ENCODE peak calls at places on chromosome 9, in ten cellular contexts. Q is psoas muscle; F is mucosa of descending colon; D is PC-3; V is AG09319; W is fibroblast of the aortic adventitia; S is AG10803; T is WTC11; R is foreskin keratinocyte; N is CD8-positive, alpha-beta T cell. C is an unnamed sample.

GRCh38 chr9:124280176-124280691 is 22.5 kb downstream of the NEK6 start:
- DNase-seq in Q (no peak), D (peak; percentile 25), F (no peak), W (peak; percentile 91), T (no peak), N (no peak), R (peak; percentile 75), V (no peak), S (peak; percentile 85), C (no peak)

GRCh38 chr9:134299883-134300282 is 26.4 kb upstream of the RXRA start:
- DNase-seq in S (no peak), Q (no peak), R (no peak), F (peak; percentile 4), W (no peak), T (no peak), V (no peak), N (no peak), D (no peak), C (no peak)

GRCh38 chr9:89902450-89902849 is 297.6 kb downstream of the GADD45G start:
- DNase-seq in F (no peak), R (no peak), V (no peak), Q (no peak), D (no peak), S (peak; percentile 86), T (no peak), W (peak; percentile 22), N (no peak), C (no peak)

GRCh38 chr9:125910286-125910685 is 163.1 kb downstream of the PBX3 start:
- DNase-seq in Q (no peak), R (no peak), W (no peak), F (no peak), V (no peak), S (no peak), D (no peak), N (no peak), T (no peak), C (no peak)

GRCh38 chr9:123609844-123610243 is 253.8 kb downstream of the CRB2 start:
- DNase-seq in S (peak; percentile 11), N (no peak), T (no peak), F (no peak), Q (no peak), R (no peak), V (no peak), D (no peak), W (no peak), C (no peak)

GRCh38 chr9:108584860-108585259 is 270.9 kb downstream of the ACTL7B start:
- DNase-seq in D (no peak), S (no peak), Q (no peak), N (no peak), R (no peak), T (no peak), F (no peak), W (no peak), V (no peak), C (no peak)

GRCh38 chr9:136606687-136607333 is 55.9 kb upstream of the EGFL7 start:
- DNase-seq in R (no peak), V (no peak), W (no peak), F (peak; percentile 85), D (no peak), Q (no peak), T (no peak), N (no peak), S (no peak), C (no peak)

GRCh38 chr9:106307670-106308069 is 555.3 kb upstream of the ZNF462 start:
- DNase-seq in N (no peak), V (no peak), S (no peak), F (no peak), D (peak; percentile 57), T (no peak), W (no peak), R (no peak), Q (no peak), C (no peak)

GRCh38 chr9:134887686-134888602 is 7.3 kb downstream of the FCN2 start:
- DNase-seq in R (no peak), T (peak; percentile 5), W (no peak), S (no peak), N (no peak), V (no peak), Q (no peak), D (no peak), F (no peak), C (no peak)

GRCh38 chr9:928363-929042 is 48.0 kb upstream of the DMRT3 start:
- DNase-seq in R (no peak), T (peak; percentile 53), D (peak; percentile 47), N (no peak), Q (no peak), F (no peak), V (no peak), S (no peak), W (no peak), C (peak; percentile 28)

GRCh38 chr9:129287595-129288305 is 109.7 kb upstream of the IER5L start:
- DNase-seq in N (no peak), F (peak; percentile 34), S (no peak), D (no peak), Q (no peak), V (no peak), T (no peak), W (no peak), R (no peak), C (no peak)

DNA sequence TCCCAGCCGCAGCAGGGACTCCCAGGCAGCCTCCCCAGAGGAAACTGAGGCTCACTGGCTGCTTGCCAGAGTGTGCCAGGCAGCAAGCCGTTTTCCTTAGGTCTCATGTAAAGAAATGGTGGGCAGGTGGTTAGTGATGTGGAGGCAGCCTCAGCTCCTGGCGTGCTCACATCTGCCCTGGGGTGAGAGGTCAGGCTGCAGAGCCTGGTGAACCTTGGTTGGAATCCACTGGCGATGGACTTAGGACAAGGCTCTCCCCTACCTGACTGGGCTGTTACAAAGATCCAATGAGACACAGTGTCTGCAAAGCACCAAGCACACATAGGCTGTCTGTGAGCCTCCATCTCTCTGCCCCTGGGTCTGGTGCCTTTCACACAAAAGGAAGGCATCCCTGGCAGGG is 30.9 kb downstream of the LHX6 start:
- DNase-seq in W (no peak), F (no peak), D (no peak), R (no peak), T (no peak), V (no peak), N (no peak), Q (no peak), S (no peak), C (no peak)
- TF ChIP-seq CTCF in W (no peak), F (no peak), D (no peak), R (no peak), T (no peak), V (no peak), N (no peak), Q (no peak), S (no peak), C (no peak)

GRCh38 chr9:83061036-83061435 is 1.9 kb downstream of the RASEF start:
- DNase-seq in R (no peak), F (no peak), V (no peak), S (no peak), W (no peak), Q (no peak), N (no peak), T (no peak), D (peak; percentile 75), C (no peak)

GRCh38 chr9:83065233-83065632 is 2.3 kb upstream of the RASEF start:
- DNase-seq in W (no peak), T (no peak), V (no peak), S (no peak), F (no peak), R (no peak), N (no peak), Q (no peak), D (no peak), C (no peak)

GRCh38 chr9:83062011-83062652 is 810 bp downstream of the RASEF start:
- DNase-seq in D (peak; percentile 55), S (no peak), F (peak; percentile 70), V (no peak), T (peak; percentile 56), Q (no peak), W (peak; percentile 31), R (no peak), N (no peak), C (no peak)

GRCh38 chr9:83060557-83060956 is 2.4 kb downstream of the RASEF start:
- DNase-seq in V (no peak), T (no peak), D (peak; percentile 32), S (no peak), Q (no peak), N (no peak), W (no peak), F (no peak), R (no peak), C (no peak)

GRCh38 chr9:83062653-83063527 is at the start of gene RASEF:
- DNase-seq in S (no peak), W (no peak), F (peak; percentile 88), R (no peak), V (no peak), Q (no peak), D (peak; percentile 71), N (no peak), T (peak; percentile 84), C (no peak)
- TF ChIP-seq CTCF in S (no peak), W (no peak), F (no peak), R (peak; percentile 16), V (no peak), Q (no peak), D (peak; percentile 14), N (no peak), T (no peak), C (no peak)

DNA sequence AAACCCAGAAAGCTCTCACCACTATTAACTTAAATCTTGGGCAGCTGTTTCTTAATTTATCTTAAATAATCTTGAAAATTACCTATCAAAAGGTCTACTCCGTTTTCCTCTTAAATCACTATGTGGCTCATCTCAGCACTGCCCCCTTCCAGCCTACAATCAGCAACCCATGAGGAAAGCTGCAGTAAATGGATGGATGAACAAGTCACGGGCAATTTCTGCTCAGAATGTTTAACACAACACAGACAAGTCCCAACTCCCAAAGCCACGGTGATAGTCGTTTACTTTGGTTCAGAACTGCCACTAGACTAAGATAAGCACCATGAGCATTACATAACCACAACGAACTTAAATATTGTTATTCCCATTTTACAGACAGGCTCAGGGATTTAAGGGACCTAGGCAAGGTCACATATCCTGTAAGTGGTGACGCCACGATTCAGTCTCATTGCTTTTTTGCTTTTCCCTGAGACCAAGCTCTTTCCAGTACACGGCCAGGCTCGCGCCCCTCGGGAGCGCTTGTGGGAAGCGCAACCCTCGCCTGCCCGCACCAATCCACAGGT is 2.0 kb upstream of the SMIM27 start:
- DNase-seq in T (no peak), S (peak; percentile 24), W (peak; percentile 43), F (no peak), D (no peak), N (no peak), Q (no peak), V (no peak), R (no peak), C (peak; percentile 24)
- TF ChIP-seq CTCF in T (no peak), S (peak; percentile 21), W (peak; percentile 16), F (no peak), D (no peak), N (no peak), Q (no peak), V (peak; percentile 24), R (peak; percentile 32), C (no peak)

DNA sequence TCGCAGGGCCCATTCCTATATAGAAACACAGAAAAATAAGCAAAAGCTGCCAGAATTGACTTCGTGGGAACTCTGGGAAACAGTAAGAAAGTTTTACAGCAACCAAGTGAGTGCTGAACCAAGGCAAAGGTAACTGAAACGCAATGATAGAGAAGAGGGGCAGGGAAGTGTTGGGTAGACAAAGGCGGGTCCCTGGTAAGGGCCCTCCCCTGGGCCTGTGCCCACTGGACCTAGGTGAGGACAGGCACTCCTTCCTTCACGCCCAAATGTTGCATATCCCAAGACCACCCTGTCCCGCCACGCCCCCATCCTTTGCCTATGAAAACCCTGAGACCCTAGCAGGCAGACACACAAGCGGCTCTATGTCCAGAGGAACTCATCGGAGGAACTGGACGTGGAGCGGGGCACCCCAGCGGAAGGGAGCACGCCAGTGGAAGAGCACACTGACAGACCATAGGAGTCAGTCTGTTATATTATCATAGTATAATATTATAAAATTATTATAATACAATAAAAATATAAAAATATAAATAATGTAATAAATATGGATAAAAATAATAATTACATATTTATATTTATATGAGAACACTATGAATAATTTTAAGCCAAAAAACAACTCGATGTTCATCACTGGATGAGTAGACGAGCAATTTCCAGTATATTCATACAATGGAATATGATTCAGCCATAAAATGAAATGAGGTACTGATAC is 27.9 kb downstream of the CDKN2A start:
- DNase-seq in V (no peak), T (no peak), R (no peak), N (no peak), S (no peak), W (no peak), Q (no peak), F (no peak), D (no peak), C (no peak)
- TF ChIP-seq CTCF in V (no peak), T (no peak), R (no peak), N (no peak), S (no peak), W (no peak), Q (no peak), F (no peak), D (no peak), C (no peak)

C was measured in GM13977.